ENCODE peak calls at places on chromosomes 3 and 15, in eight cellular contexts. J is CD4-positive, alpha-beta T cell; Y is psoas muscle; A is CD8-positive, alpha-beta memory T cell; T is CD8-positive, alpha-beta T cell; B is neural progenitor cell; H is Panc1; S is sigmoid colon. E is an unnamed sample.

GRCh38 chr3:59678042-59678707 is 628.4 kb upstream of the CFAP20DC start:
- DNase-seq in H (no peak), S (no peak), Y (no peak), T (no peak), B (no peak), A (no peak), J (no peak), E (no peak)

GRCh38 chr3:66036586-66037061 is 2.1 kb downstream of the MAGI1 start:
- DNase-seq in T (no peak), H (no peak), J (no peak), Y (no peak), A (no peak), B (peak; percentile 61), S (no peak), E (no peak)

GRCh38 chr15:44713006-44713966 is 2.0 kb downstream of the B2M start:
- DNase-seq in H (no peak), J (no peak), B (no peak), A (no peak), Y (no peak), S (no peak), T (no peak), E (no peak)

GRCh38 chr3:191529992-191530391 is 69.0 kb downstream of the PYDC2 start:
- DNase-seq in Y (no peak), J (no peak), S (no peak), B (no peak), A (no peak), H (no peak), T (no peak), E (no peak)

GRCh38 chr3:55571216-55571813 is 84.2 kb upstream of the WNT5A start:
- DNase-seq in Y (no peak), H (no peak), J (no peak), T (no peak), A (no peak), B (no peak), S (no peak), E (no peak)

GRCh38 chr3:45223889-45224730 is 2.0 kb downstream of the TMEM158 start:
- DNase-seq in H (no peak), J (no peak), B (no peak), T (no peak), Y (no peak), S (no peak), A (no peak), E (no peak)

GRCh38 chr15:97904196-97904572 is 56.3 kb upstream of the ARRDC4 start:
- DNase-seq in A (no peak), T (no peak), S (peak; percentile 88), H (no peak), Y (peak; percentile 74), J (no peak), B (peak; percentile 91), E (peak; percentile 12)

GRCh38 chr15:29569533-29570092 is 252.7 kb downstream of the TJP1 start:
- DNase-seq in S (no peak), Y (no peak), B (peak; percentile 69), T (no peak), A (no peak), J (no peak), H (no peak), E (no peak)

GRCh38 chr3:38497026-38497425 is 886 bp downstream of the EXOG start:
- DNase-seq in H (no peak), A (no peak), Y (no peak), B (peak; percentile 61), S (no peak), T (no peak), J (no peak), E (no peak)

GRCh38 chr3:149603126-149604074 is 54.4 kb downstream of the WWTR1 start:
- DNase-seq in Y (no peak), B (no peak), J (no peak), A (no peak), S (no peak), T (no peak), H (no peak), E (no peak)

GRCh38 chr3:120688121-120688520 is 6.1 kb upstream of the HGD start:
- DNase-seq in Y (no peak), J (no peak), A (no peak), H (no peak), S (no peak), B (no peak), T (no peak), E (no peak)

GRCh38 chr3:161409069-161409468 is 37.8 kb upstream of the SPTSSB start:
- DNase-seq in S (no peak), T (peak; percentile 39), Y (no peak), A (peak; percentile 47), J (peak; percentile 14), H (no peak), B (peak; percentile 74), E (no peak)

GRCh38 chr3:30315452-30315851 is 290.9 kb upstream of the TGFBR2 start:
- DNase-seq in T (no peak), H (no peak), B (no peak), Y (no peak), S (no peak), J (no peak), A (no peak), E (no peak)

GRCh38 chr3:99711361-99711760 is 73.0 kb downstream of the COL8A1 start:
- DNase-seq in T (no peak), A (no peak), H (no peak), S (no peak), J (no peak), Y (peak; percentile 25), B (no peak), E (no peak)
- H3K27ac ChIP-seq in T (no peak overlapping the region), A (no peak overlapping the region), H (no peak overlapping the region), S (no peak overlapping the region), J (no peak overlapping the region), Y (no peak overlapping the region), B (no peak overlapping the region), E (no peak overlapping the region)

GRCh38 chr15:87439090-87439489 is 817.4 kb downstream of the NTRK3 start:
- DNase-seq in H (no peak), A (no peak), T (no peak), B (no peak), S (no peak), Y (no peak), J (no peak), E (no peak)
- H3K27ac ChIP-seq in H (no peak overlapping the region), A (no peak overlapping the region), T (no peak overlapping the region), B (no peak overlapping the region), S (no peak overlapping the region), Y (no peak overlapping the region), J (no peak overlapping the region), E (no peak overlapping the region)

GRCh38 chr3:98536456-98537017 is 4.8 kb downstream of the GPR15 start:
- DNase-seq in T (no peak), J (no peak), B (no peak), H (no peak), A (no peak), Y (no peak), S (no peak), E (no peak)
- H3K27ac ChIP-seq in T (no peak overlapping the region), J (no peak overlapping the region), B (no peak overlapping the region), H (no peak overlapping the region), A (no peak overlapping the region), Y (no peak overlapping the region), S (no peak overlapping the region), E (no peak overlapping the region)

GRCh38 chr15:88636039-88636438 is 2.8 kb upstream of the ISG20 start:
- DNase-seq in T (peak; percentile 77), A (peak; percentile 82), Y (no peak), S (no peak), B (no peak), H (no peak), J (peak; percentile 79), E (no peak)
- H3K27ac ChIP-seq in T (peak overlapping the region; percentile 97), A (peak overlapping the region; percentile 91), Y (no peak overlapping the region), S (peak overlapping the region; percentile 30), B (no peak overlapping the region), H (no peak overlapping the region), J (peak overlapping the region; percentile 100), E (no peak overlapping the region)

E was measured in substantia nigra.